ENCODE peak calls at places on chromosome 18, in five cellular contexts. One of them, this sample, is unnamed.

GRCh38 chr18:48767090-48767670 is 183.6 kb downstream of the SMAD7 start:
- DNase-seq in thyroid gland: no peak
- DNase-seq in pancreas: no peak
- DNase-seq in AG09319: no peak
- DNase-seq in epithelial cell of esophagus: no peak
- DNase-seq in this sample: no peak

GRCh38 chr18:61127714-61128485 is 205.3 kb upstream of the CDH20 start:
- DNase-seq in thyroid gland: no peak
- DNase-seq in epithelial cell of esophagus: no peak
- DNase-seq in pancreas: no peak
- DNase-seq in AG09319: no peak
- DNase-seq in this sample: no peak

GRCh38 chr18:58545338-58546096 is 83.4 kb downstream of the ALPK2 start:
- DNase-seq in AG09319: no peak
- DNase-seq in epithelial cell of esophagus: no peak
- DNase-seq in pancreas: no peak
- DNase-seq in thyroid gland: no peak
- DNase-seq in this sample: no peak

GRCh38 chr18:57084331-57085298 is 62.3 kb upstream of the BOD1L2 start:
- DNase-seq in thyroid gland: no peak
- DNase-seq in AG09319: no peak
- DNase-seq in epithelial cell of esophagus: no peak
- DNase-seq in pancreas: no peak
- DNase-seq in this sample: peak

GRCh38 chr18:34801769-34802168 is 91.7 kb downstream of the DTNA start:
- DNase-seq in pancreas: no peak
- DNase-seq in thyroid gland: no peak
- DNase-seq in epithelial cell of esophagus: peak
- DNase-seq in AG09319: no peak
- DNase-seq in this sample: no peak

GRCh38 chr18:35424356-35424755 is 47.2 kb upstream of the ZNF396 start:
- DNase-seq in AG09319: no peak
- DNase-seq in thyroid gland: no peak
- DNase-seq in pancreas: no peak
- DNase-seq in epithelial cell of esophagus: no peak
- DNase-seq in this sample: no peak

GRCh38 chr18:21741511-21742322 is 1.1 kb downstream of the MIB1 start:
- DNase-seq in AG09319: no peak
- DNase-seq in epithelial cell of esophagus: peak
- DNase-seq in thyroid gland: peak
- DNase-seq in pancreas: peak
- DNase-seq in this sample: no peak

GRCh38 chr18:10659000-10659399 is 133.2 kb downstream of the NAPG start:
- DNase-seq in AG09319: no peak
- DNase-seq in thyroid gland: no peak
- DNase-seq in epithelial cell of esophagus: no peak
- DNase-seq in pancreas: no peak
- DNase-seq in this sample: no peak

GRCh38 chr18:4068552-4069158 is 386.5 kb downstream of the DLGAP1 start:
- DNase-seq in thyroid gland: peak
- DNase-seq in epithelial cell of esophagus: peak
- DNase-seq in pancreas: peak
- DNase-seq in AG09319: peak
- DNase-seq in this sample: peak

GRCh38 chr18:10973579-10974260 is 175.6 kb downstream of the PIEZO2 start:
- DNase-seq in thyroid gland: no peak
- DNase-seq in AG09319: no peak
- DNase-seq in pancreas: no peak
- DNase-seq in epithelial cell of esophagus: no peak
- DNase-seq in this sample: no peak

GRCh38 chr18:44803019-44803650 is 122.4 kb downstream of the SETBP1 start:
- DNase-seq in epithelial cell of esophagus: no peak
- DNase-seq in thyroid gland: no peak
- DNase-seq in AG09319: no peak
- DNase-seq in pancreas: peak
- DNase-seq in this sample: no peak

GRCh38 chr18:62741118-62741566 is 25.8 kb downstream of the PHLPP1 start:
- DNase-seq in pancreas: no peak
- DNase-seq in epithelial cell of esophagus: peak
- DNase-seq in AG09319: no peak
- DNase-seq in thyroid gland: no peak
- DNase-seq in this sample: no peak

GRCh38 chr18:21803495-21803894 is 62.9 kb downstream of the MIB1 start:
- DNase-seq in epithelial cell of esophagus: peak
- DNase-seq in thyroid gland: no peak
- DNase-seq in pancreas: no peak
- DNase-seq in AG09319: no peak
- DNase-seq in this sample: no peak

GRCh38 chr18:24271381-24272331 is 126.0 kb downstream of the OSBPL1A start:
- DNase-seq in thyroid gland: peak
- DNase-seq in pancreas: peak
- DNase-seq in epithelial cell of esophagus: peak
- DNase-seq in AG09319: peak
- DNase-seq in this sample: no peak
- TF ChIP-seq CTCF in thyroid gland: peak
- TF ChIP-seq CTCF in pancreas: no peak
- TF ChIP-seq CTCF in epithelial cell of esophagus: peak
- TF ChIP-seq CTCF in AG09319: peak
- TF ChIP-seq CTCF in this sample: no peak

DNA sequence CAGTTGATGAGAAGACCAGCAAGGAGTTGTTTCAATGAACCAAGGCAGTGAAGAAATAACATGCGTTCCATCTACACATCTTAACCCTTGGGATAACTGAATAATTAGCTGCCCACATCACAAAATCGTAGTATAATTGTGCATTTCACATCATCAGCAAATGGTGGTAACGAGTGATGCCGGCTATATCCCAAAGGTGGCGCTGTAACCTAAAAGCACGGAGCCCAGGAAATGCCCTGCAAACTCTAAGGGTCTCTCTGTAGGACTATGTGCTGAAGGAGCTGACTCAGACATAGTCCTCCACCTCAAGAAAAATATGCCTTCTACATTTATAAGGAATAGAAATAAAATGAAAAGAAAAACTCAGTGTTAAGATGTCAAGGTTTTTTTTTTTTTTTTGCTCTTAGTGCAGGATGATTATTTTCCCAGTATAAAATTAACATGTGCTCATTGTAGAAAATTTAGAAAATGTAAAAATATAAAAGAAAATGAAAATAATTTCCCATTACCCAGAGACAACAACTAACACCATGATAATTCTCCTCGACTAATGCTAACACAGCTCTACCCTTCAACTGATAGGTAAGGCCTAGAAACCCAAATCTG is 23.1 kb upstream of the DSG3 start:
- DNase-seq in epithelial cell of esophagus: peak
- DNase-seq in pancreas: peak
- DNase-seq in AG09319: no peak
- DNase-seq in thyroid gland: peak
- DNase-seq in this sample: no peak
- TF ChIP-seq CTCF in epithelial cell of esophagus: peak
- TF ChIP-seq CTCF in pancreas: no peak
- TF ChIP-seq CTCF in AG09319: no peak
- TF ChIP-seq CTCF in thyroid gland: no peak
- TF ChIP-seq CTCF in this sample: peak

GRCh38 chr18:2655954-2656236 is 369 bp downstream of the SMCHD1 start:
- DNase-seq in epithelial cell of esophagus: no peak
- DNase-seq in pancreas: no peak
- DNase-seq in AG09319: no peak
- DNase-seq in thyroid gland: no peak
- DNase-seq in this sample: no peak
- TF ChIP-seq CTCF in epithelial cell of esophagus: no peak
- TF ChIP-seq CTCF in pancreas: no peak
- TF ChIP-seq CTCF in AG09319: no peak
- TF ChIP-seq CTCF in thyroid gland: no peak
- TF ChIP-seq CTCF in this sample: no peak

GRCh38 chr18:12990662-12990976 is 543 bp upstream of the CEP192 start:
- DNase-seq in AG09319: no peak
- DNase-seq in pancreas: no peak
- DNase-seq in thyroid gland: no peak
- DNase-seq in epithelial cell of esophagus: peak
- DNase-seq in this sample: no peak

GRCh38 chr18:12991839-12992216 is 666 bp downstream of the CEP192 start:
- DNase-seq in pancreas: no peak
- DNase-seq in thyroid gland: no peak
- DNase-seq in AG09319: no peak
- DNase-seq in epithelial cell of esophagus: peak
- DNase-seq in this sample: no peak

GRCh38 chr18:12989397-12990127 is 1.6 kb upstream of the CEP192 start:
- DNase-seq in pancreas: no peak
- DNase-seq in thyroid gland: no peak
- DNase-seq in epithelial cell of esophagus: no peak
- DNase-seq in AG09319: no peak
- DNase-seq in this sample: no peak

GRCh38 chr18:12990128-12990485 is 1.1 kb upstream of the CEP192 start:
- DNase-seq in AG09319: no peak
- DNase-seq in pancreas: no peak
- DNase-seq in thyroid gland: no peak
- DNase-seq in epithelial cell of esophagus: no peak
- DNase-seq in this sample: no peak

DNA sequence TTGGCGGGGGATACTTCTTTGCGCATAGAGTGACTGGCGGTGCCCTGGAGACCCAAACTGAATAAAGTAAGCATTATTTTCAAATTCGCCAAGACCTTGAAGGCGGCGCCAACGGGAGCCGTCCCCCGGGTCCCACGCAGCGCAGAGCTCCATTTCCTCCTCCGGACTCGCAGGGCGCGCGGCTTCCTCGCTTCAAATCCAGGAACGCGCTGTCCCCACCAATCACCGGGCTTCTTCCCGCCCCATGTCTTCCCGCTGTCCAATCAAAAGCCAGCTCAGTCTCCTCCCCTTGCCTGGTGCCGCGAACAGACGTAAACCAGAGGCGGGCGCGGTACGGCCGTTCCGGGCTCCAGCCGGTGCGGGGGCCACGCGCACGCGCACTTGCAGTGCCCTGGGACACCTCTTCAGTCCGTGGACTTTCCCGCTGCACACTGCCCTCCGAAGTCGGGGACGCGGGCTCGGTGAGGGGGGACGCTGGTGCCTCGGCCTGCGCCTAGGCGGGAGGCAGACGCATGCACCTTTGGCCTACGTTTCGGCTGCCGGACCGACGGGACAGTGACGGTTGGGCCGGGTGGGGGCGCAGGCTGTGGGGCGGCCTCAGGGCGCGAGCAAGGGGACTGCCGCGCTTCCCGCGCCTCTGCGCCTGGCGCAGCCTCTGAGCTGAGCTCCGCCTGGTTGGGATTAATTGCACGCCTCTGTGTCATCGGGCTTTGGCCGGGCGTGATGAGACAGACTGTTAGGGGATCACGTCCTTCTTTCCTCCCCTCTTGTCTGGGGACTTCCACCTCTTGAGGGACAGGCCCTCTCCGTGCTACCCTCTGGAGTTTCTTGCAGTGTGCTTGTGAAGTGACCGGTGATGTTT is at the start of gene CEP192:
- DNase-seq in epithelial cell of esophagus: peak
- DNase-seq in thyroid gland: peak
- DNase-seq in AG09319: peak
- DNase-seq in pancreas: peak
- DNase-seq in this sample: peak
- TF ChIP-seq CTCF in epithelial cell of esophagus: no peak
- TF ChIP-seq CTCF in thyroid gland: no peak
- TF ChIP-seq CTCF in AG09319: no peak
- TF ChIP-seq CTCF in pancreas: no peak
- TF ChIP-seq CTCF in this sample: peak

GRCh38 chr18:79379931-79380815 is 15.6 kb upstream of the NFATC1 start:
- DNase-seq in epithelial cell of esophagus: no peak
- DNase-seq in pancreas: no peak
- DNase-seq in thyroid gland: no peak
- DNase-seq in AG09319: no peak
- DNase-seq in this sample: no peak

GRCh38 chr18:79377187-79377891 is 18.4 kb upstream of the NFATC1 start:
- DNase-seq in thyroid gland: no peak
- DNase-seq in pancreas: no peak
- DNase-seq in AG09319: no peak
- DNase-seq in epithelial cell of esophagus: no peak
- DNase-seq in this sample: no peak

GRCh38 chr18:79378416-79379250 is 17.1 kb upstream of the NFATC1 start:
- DNase-seq in pancreas: peak
- DNase-seq in epithelial cell of esophagus: peak
- DNase-seq in thyroid gland: peak
- DNase-seq in AG09319: no peak
- DNase-seq in this sample: no peak

GRCh38 chr18:79380816-79381806 is 14.6 kb upstream of the NFATC1 start:
- DNase-seq in thyroid gland: peak
- DNase-seq in AG09319: no peak
- DNase-seq in pancreas: peak
- DNase-seq in epithelial cell of esophagus: peak
- DNase-seq in this sample: no peak

DNA sequence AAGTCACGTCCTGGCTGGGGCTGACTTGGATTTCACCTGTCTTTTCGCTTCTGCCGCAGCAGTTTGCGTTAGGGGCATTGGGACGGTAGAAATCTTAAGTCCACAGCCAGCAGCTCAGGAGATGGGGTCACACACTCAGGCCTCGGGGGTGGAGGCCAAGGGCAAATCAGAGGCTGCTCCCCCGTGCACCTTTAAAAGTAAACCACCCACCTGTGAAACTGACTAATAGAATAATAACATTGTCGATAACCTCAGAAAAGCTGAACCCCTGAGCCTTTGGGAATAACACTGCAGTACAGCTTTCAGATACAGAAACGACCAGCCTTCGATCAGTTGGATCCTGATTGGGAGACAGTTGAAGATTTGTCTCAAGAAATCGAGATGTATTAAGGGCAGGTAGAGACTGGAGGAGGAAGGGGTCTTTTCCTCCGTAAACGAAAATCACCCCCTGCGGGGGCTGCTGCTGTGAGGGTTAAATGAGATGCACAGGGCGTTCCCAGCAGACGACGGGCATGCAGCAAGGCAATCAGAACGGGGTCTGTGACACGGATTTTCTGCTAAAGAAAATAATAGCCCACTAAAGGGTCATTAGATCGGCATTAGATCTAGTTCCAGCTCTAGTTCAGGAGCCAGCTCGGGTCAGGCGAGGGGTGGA is 16.4 kb upstream of the NFATC1 start:
- DNase-seq in epithelial cell of esophagus: no peak
- DNase-seq in thyroid gland: no peak
- DNase-seq in AG09319: no peak
- DNase-seq in pancreas: no peak
- DNase-seq in this sample: no peak
- TF ChIP-seq CTCF in epithelial cell of esophagus: no peak
- TF ChIP-seq CTCF in thyroid gland: no peak
- TF ChIP-seq CTCF in AG09319: no peak
- TF ChIP-seq CTCF in pancreas: no peak
- TF ChIP-seq CTCF in this sample: no peak

GRCh38 chr18:70221156-70221910 is 15.8 kb upstream of the RTTN start:
- DNase-seq in epithelial cell of esophagus: no peak
- DNase-seq in thyroid gland: no peak
- DNase-seq in pancreas: no peak
- DNase-seq in AG09319: no peak
- DNase-seq in this sample: no peak
- TF ChIP-seq CTCF in epithelial cell of esophagus: no peak
- TF ChIP-seq CTCF in thyroid gland: no peak
- TF ChIP-seq CTCF in pancreas: no peak
- TF ChIP-seq CTCF in AG09319: no peak
- TF ChIP-seq CTCF in this sample: no peak